ENCODE peak calls at places on chromosomes 13 and 19, in nine cellular contexts. A, T, E, Z, G, D, W, S and F are unnamed samples.

GRCh38 chr13:110885966-110886365 is 28.9 kb downstream of the ANKRD10 start:
- DNase-seq in Z (no peak), S (no peak), D (no peak), W (no peak), A (no peak), E (no peak), T (no peak), G (no peak), F (no peak)

GRCh38 chr13:100875392-100876043 is 200.9 kb upstream of the TMTC4 start:
- DNase-seq in T (no peak), D (no peak), S (no peak), W (no peak), A (no peak), E (no peak), Z (no peak), G (no peak), F (no peak)

GRCh38 chr13:99528547-99528946 is 27.3 kb downstream of the TM9SF2 start:
- DNase-seq in S (no peak), D (no peak), Z (no peak), T (no peak), G (no peak), W (no peak), A (no peak), E (no peak), F (no peak)

GRCh38 chr19:57310792-57311191 is 9.5 kb upstream of the ZNF543 start:
- DNase-seq in A (no peak), E (no peak), Z (no peak), W (no peak), S (no peak), T (no peak), G (no peak), D (no peak), F (no peak)

GRCh38 chr13:24995225-24995804 is 100.6 kb upstream of the PABPC3 start:
- DNase-seq in D (peak; percentile 37), S (peak; percentile 68), A (peak; percentile 56), G (peak; percentile 56), E (peak; percentile 52), T (no peak), W (no peak), Z (no peak), F (no peak)

GRCh38 chr13:46905249-46905648 is 8.4 kb upstream of the HTR2A start:
- DNase-seq in A (no peak), S (no peak), E (no peak), T (no peak), G (no peak), Z (no peak), W (no peak), D (no peak), F (no peak)

GRCh38 chr13:30409911-30410704 is 12.2 kb upstream of the UBE2L5 start:
- DNase-seq in Z (no peak), G (no peak), E (no peak), W (no peak), D (no peak), T (no peak), S (no peak), A (no peak), F (no peak)

GRCh38 chr19:33459220-33459619 is 62.4 kb downstream of the PEPD start:
- DNase-seq in A (no peak), S (no peak), T (no peak), D (no peak), Z (peak; percentile 14), E (no peak), G (no peak), W (no peak), F (no peak)

GRCh38 chr13:63107163-63107935 is 1691.7 kb upstream of the PCDH20 start:
- DNase-seq in Z (no peak), T (no peak), A (no peak), W (no peak), D (no peak), E (no peak), G (peak; percentile 1), S (no peak), F (no peak)

GRCh38 chr13:73411067-73411809 is 352.4 kb downstream of the KLF5 start:
- DNase-seq in T (no peak), A (no peak), E (no peak), W (no peak), S (no peak), G (no peak), Z (no peak), D (no peak), F (no peak)

GRCh38 chr19:33849551-33850147 is 53.0 kb downstream of the KCTD15 start:
- DNase-seq in S (no peak), D (no peak), G (no peak), A (no peak), W (peak; percentile 82), Z (no peak), T (no peak), E (no peak), F (no peak)

GRCh38 chr13:50123515-50123861 is 108.2 kb downstream of the KCNRG start:
- DNase-seq in G (no peak), D (no peak), S (no peak), E (no peak), T (no peak), Z (no peak), A (no peak), W (no peak), F (no peak)

GRCh38 chr13:76503756-76504155 is 382.4 kb downstream of the KCTD12 start:
- DNase-seq in T (no peak), D (no peak), S (no peak), E (no peak), A (no peak), W (no peak), G (no peak), Z (no peak), F (no peak)

GRCh38 chr19:57242821-57243220 is 2.4 kb downstream of the ZNF805 start:
- DNase-seq in S (no peak), G (no peak), D (no peak), W (peak; percentile 40), T (no peak), E (no peak), A (no peak), Z (no peak), F (no peak)

GRCh38 chr19:3433313-3433712 is 47.0 kb downstream of the SMIM24 start:
- DNase-seq in A (no peak), G (no peak), W (no peak), D (no peak), T (no peak), S (no peak), Z (no peak), E (no peak), F (no peak)

GRCh38 chr19:3433805-3434540 is 46.4 kb downstream of the SMIM24 start:
- DNase-seq in S (no peak), D (no peak), T (no peak), G (no peak), Z (no peak), W (no peak), A (no peak), E (no peak), F (no peak)

GRCh38 chr19:3431760-3432397 is 48.4 kb downstream of the SMIM24 start:
- DNase-seq in Z (no peak), D (no peak), T (no peak), S (no peak), E (no peak), G (no peak), A (peak; percentile 83), W (no peak), F (no peak)

GRCh38 chr19:3440082-3440481 is 40.2 kb downstream of the SMIM24 start:
- DNase-seq in S (no peak), G (peak; percentile 63), Z (no peak), A (peak; percentile 77), E (peak; percentile 57), W (no peak), D (peak; percentile 62), T (no peak), F (no peak)

DNA sequence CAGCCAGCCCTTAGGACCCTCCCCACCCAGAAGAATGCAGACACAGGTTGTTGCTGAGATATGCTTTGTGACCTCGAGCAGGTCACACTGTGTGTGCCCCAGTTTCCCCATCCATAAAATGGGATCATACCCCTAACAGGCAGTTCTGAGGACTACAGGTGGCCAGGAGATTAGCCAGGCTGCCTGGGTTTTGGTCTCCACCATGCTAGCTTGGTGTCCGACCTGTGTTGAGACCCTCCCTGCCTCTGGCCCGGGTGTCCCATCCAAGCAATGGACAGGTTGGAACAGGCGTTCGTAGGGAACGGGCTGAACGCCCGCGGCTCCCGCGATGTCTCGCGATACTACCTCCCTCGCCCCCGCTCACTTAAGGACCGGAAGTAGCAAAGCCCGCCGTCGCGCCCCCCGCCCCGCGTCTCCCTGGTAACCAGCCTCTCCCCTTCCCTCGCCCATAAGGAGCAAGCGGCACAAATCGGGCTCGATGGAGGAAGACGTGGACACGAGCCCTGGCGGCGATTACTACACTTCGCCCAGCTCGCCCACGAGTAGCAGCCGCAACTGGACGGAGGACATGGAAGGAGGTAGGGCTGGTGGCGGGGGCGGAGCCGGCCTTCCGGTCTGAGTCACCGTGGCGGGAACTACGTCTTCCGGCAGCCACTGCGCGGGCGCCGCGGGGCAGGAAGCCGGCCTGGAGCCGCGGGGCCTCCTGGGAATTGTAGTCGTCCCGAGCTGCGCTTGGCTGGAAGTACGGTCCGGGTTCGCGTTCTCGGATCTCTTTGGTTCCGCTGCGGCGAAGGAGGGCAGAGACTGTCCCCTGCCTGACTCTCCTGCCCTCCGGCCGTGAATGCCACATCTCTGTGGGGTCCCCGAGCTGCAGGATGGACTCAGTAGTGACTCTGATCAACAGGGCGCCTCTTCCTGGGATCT is 45.4 kb downstream of the SMIM24 start:
- DNase-seq in W (no peak), E (peak; percentile 95), D (peak; percentile 96), Z (peak; percentile 97), A (peak; percentile 85), S (peak; percentile 95), G (peak; percentile 89), T (peak; percentile 90), F (peak; percentile 84)
- TF ChIP-seq POLR2A in W (no peak), E (no peak), D (peak; percentile 82), Z (no peak), A (no peak), S (peak; percentile 56), G (no peak), T (peak; percentile 46), F (no peak)

DNA sequence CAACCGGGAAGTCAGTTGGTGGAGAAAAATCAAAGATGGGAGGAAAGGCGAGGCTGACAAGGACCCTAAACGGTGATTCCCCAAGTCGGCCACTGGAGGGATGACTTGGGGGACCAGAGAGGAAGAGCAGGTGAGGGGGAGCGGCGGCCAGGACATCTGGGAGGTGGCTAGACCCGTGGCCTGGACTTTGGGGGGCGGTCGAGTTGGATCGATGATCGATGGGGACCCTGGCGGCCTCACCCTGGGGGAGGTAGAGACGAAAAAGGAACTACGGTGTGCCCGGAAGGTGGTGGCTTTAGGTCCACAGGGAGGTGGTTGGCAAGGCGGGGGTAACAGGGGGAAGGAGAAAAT is 7.6 kb upstream of the CIRBP start:
- DNase-seq in D (no peak), G (no peak), A (no peak), E (no peak), T (no peak), Z (no peak), S (no peak), W (no peak), F (no peak)
- TF ChIP-seq CTCF in D (peak; percentile 31), G (no peak), A (no peak), E (no peak), T (no peak), Z (peak; percentile 53), S (no peak), W (no peak), F (peak; percentile 10)

GRCh38 chr13:44989071-44989889 is at the start of the genes GPALPP1 and NUFIP1:
- DNase-seq in S (peak; percentile 92), T (peak; percentile 81), A (peak; percentile 96), W (no peak), E (peak; percentile 94), Z (peak; percentile 90), G (peak; percentile 92), D (peak; percentile 71), F (peak; percentile 60)
- H3K4me1 ChIP-seq in S (peaks cover 28% of the 10 kb centered on the region), T (peaks cover 19% of the 10 kb centered on the region), A (peaks cover 19% of the 10 kb centered on the region), W (peaks cover 46% of the 10 kb centered on the region), E (peaks cover 57% of the 10 kb centered on the region), Z (peaks cover 12% of the 10 kb centered on the region), G (peaks cover 15% of the 10 kb centered on the region), D (no peaks in the 10 kb centered on the region), F (peaks cover 21% of the 10 kb centered on the region)

GRCh38 chr13:28655566-28655965 is 3.4 kb upstream of the POMP start:
- DNase-seq in E (no peak), D (no peak), G (no peak), S (peak; percentile 27), A (no peak), T (no peak), Z (no peak), W (no peak), F (no peak)
- TF ChIP-seq POLR2A in E (no peak), D (no peak), G (no peak), S (no peak), A (no peak), T (no peak), Z (no peak), W (no peak), F (no peak)